ENCODE peak calls at places on chromosomes 13 and 19, in seven cellular contexts. K, F, B, I, L, U and Q are unnamed samples. For H3K4me1, the result is how much of the 10 kb centered on the place peaks cover.

GRCh38 chr13:114119196-114119595 is 13.2 kb downstream of the RASA3 start:
- DNase-seq in K (no peak), F (peak), B (no peak), I (peak), L (no peak), U (no peak), Q (peak)

GRCh38 chr19:46753420-46754155 is 7.3 kb upstream of the STRN4 start:
- DNase-seq in K (peak), F (peak), B (no peak), I (peak), L (no peak), U (no peak), Q (no peak)

GRCh38 chr19:4140237-4140711 is 13.2 kb upstream of the CREB3L3 start:
- DNase-seq in K (peak), F (peak), B (peak), I (peak), L (peak), U (no peak), Q (peak)

GRCh38 chr19:6116749-6117430 is 6.6 kb upstream of the RFX2 start:
- DNase-seq in K (no peak), F (no peak), B (no peak), I (no peak), L (no peak), U (no peak), Q (no peak)

GRCh38 chr13:80685942-80686341 is 345.0 kb upstream of the SPRY2 start:
- DNase-seq in K (no peak), F (no peak), B (no peak), I (no peak), L (no peak), U (no peak), Q (no peak)

GRCh38 chr13:33554919-33555791 is 262.8 kb upstream of the RFC3 start:
- DNase-seq in K (no peak), F (no peak), B (no peak), I (no peak), L (no peak), U (no peak), Q (no peak)

GRCh38 chr13:40109324-40109958 is 454.0 kb downstream of the COG6 start:
- DNase-seq in K (no peak), F (no peak), B (no peak), I (no peak), L (no peak), U (no peak), Q (no peak)

GRCh38 chr19:13098291-13099072 is 4.2 kb downstream of the LYL1 start:
- DNase-seq in K (no peak), F (no peak), B (no peak), I (no peak), L (no peak), U (no peak), Q (no peak)

GRCh38 chr13:103810026-103810425 is 743.8 kb upstream of the SLC10A2 start:
- DNase-seq in K (no peak), F (no peak), B (no peak), I (no peak), L (no peak), U (no peak), Q (no peak)

GRCh38 chr19:49592486-49593232 is 1.7 kb downstream of the PRR12 start:
- DNase-seq in K (no peak), F (no peak), B (no peak), I (no peak), L (no peak), U (no peak), Q (no peak)

GRCh38 chr19:49593233-49594113 is 2.5 kb downstream of the PRR12 start:
- DNase-seq in K (peak), F (peak), B (peak), I (no peak), L (peak), U (peak), Q (peak)

GRCh38 chr19:49590071-49590970 is 661 bp upstream of the PRR12 start:
- DNase-seq in K (peak), F (peak), B (peak), I (peak), L (peak), U (peak), Q (peak)

GRCh38 chr19:49590971-49591730 is at the start of gene PRR12:
- DNase-seq in K (peak), F (peak), B (no peak), I (peak), L (no peak), U (no peak), Q (no peak)

GRCh38 chr19:49591731-49592485 is 926 bp downstream of the PRR12 start:
- DNase-seq in K (peak), F (peak), B (no peak), I (no peak), L (no peak), U (no peak), Q (no peak)
- TF ChIP-seq YY1 in K (peak), F (no peak), B (no peak), I (no peak), L (no peak), U (no peak), Q (no peak)

DNA sequence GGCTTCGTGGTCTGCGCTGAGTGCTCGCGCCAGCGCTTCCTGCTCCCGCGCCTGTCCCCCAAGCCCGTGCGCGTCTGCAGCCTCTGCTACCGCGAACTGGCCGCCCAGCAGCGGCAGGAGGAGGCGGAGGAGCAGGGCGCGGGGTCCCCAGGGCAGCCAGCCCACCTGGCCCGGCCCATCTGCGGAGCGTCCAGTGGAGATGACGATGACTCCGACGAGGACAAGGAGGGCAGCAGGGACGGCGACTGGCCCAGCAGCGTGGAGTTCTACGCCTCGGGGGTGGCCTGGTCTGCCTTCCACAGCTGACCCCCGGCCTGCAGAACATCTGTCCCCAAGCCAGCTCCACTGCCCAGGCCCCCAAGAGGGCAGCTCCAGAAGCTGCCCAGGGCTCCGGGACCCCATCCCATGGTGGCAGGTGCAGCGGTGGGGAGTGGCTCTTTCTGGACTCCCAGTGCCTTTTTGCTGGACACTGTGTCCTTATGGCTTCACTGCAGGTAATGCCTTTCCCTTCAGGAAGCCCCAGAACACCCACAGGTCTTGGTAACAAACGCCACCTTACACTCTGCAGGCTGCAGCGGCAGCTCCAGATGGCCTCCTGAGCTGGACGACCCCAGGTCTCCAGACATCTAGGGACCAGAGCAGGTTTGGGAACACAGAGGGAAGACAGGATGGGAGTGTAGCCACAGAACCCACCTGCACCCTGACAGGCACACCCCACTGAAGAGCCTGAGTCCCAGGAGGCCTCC is 9.3 kb downstream of the PLEKHF1 start:
- DNase-seq in K (no peak), F (no peak), B (no peak), I (no peak), L (no peak), U (no peak), Q (no peak)
- H3K4me1 ChIP-seq in K (under half), F (under half), B (under half), I (under half), L (under half), U (under half), Q (under half)

DNA sequence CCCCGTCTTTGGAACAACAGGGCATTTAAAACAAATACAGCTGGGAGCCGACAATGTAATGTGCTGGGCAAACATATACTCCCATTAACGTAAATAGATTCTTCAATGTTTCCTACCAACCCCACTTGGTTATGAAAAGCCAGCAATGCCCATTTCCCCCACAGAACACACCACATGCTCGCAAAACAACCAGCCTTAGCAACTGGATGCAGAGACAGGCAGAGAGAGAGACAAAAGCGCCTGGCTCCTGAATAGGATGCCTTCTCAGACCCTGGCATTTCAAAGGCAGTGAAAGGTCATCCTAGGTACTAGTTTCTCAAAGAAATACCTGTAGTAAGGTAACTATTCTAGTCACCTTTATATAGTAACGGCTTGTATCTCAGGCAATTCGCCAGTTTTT is 462.9 kb downstream of the ITGBL1 start:
- DNase-seq in K (no peak), F (peak), B (no peak), I (no peak), L (no peak), U (no peak), Q (no peak)
- TF ChIP-seq YY1 in K (no peak), F (no peak), B (no peak), I (no peak), L (no peak), U (no peak), Q (no peak)

GRCh38 chr13:31385534-31385933 is 185.8 kb downstream of the B3GLCT start:
- DNase-seq in K (no peak), F (no peak), B (no peak), I (no peak), L (no peak), U (no peak), Q (no peak)

GRCh38 chr13:31377946-31378345 is 178.2 kb downstream of the B3GLCT start:
- DNase-seq in K (no peak), F (no peak), B (no peak), I (no peak), L (no peak), U (no peak), Q (no peak)

DNA sequence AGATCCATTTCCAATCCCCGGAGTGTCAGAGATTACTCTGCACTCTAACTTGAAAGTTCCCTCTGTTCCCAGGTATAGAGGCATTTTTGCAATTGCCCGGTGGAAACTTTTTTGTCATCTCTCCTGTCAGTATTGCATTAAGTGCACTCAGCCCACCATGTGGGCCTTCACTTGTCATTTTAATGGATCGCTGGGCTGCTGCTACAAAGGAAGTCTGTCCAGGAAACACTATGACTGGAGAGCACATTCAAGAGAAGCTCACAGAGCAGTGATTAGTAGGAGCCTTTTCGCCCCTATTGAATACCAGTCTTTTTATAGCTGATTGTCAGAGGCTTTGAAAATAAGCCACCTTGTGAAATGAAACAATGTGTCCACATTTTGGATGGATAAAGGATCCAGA is 181.0 kb downstream of the B3GLCT start:
- DNase-seq in K (no peak), F (no peak), B (no peak), I (no peak), L (no peak), U (no peak), Q (no peak)
- H3K4me1 ChIP-seq in K (under half), F (under half), B (under half), I (under half), L (under half), U (under half), Q (under half)

GRCh38 chr19:33900817-33901216 is 104.1 kb downstream of the KCTD15 start:
- DNase-seq in K (no peak), F (no peak), B (no peak), I (no peak), L (no peak), U (no peak), Q (no peak)
- TF ChIP-seq YY1 in K (no peak), F (no peak), B (no peak), I (no peak), L (no peak), U (no peak), Q (no peak)